ENCODE peak calls at places on chromosomes 4 and X, in four cellular contexts. C is GM12865, Y is breast epithelium, S is body of pancreas. J is an unnamed sample.

GRCh38 chrX:31483336-31483735 is 411.5 kb upstream of the FTHL17 start:
- DNase-seq in C (no peak), Y (no peak), S (no peak), J (peak; percentile 90)

GRCh38 chr4:184348311-184349233 is 125.8 kb downstream of the IRF2 start:
- DNase-seq in C (no peak), Y (no peak), S (peak; percentile 93), J (peak; percentile 86)

GRCh38 chr4:6568689-6569332 is 6.2 kb upstream of the MAN2B2 start:
- DNase-seq in C (no peak), Y (no peak), S (no peak), J (peak; percentile 48)

GRCh38 chr4:47531241-47531953 is 46.3 kb downstream of the ATP10D start:
- DNase-seq in C (peak; percentile 90), Y (no peak), S (no peak), J (peak; percentile 88)

GRCh38 chr4:141425124-141425523 is 204.4 kb downstream of the ZNF330 start:
- DNase-seq in C (no peak), Y (no peak), S (no peak), J (peak; percentile 72)

GRCh38 chrX:75273483-75273882 is 402 bp upstream of the UPRT start:
- DNase-seq in C (no peak), Y (no peak), S (peak; percentile 3), J (peak; percentile 20)

GRCh38 chrX:15336023-15336413 is 695 bp upstream of the PIGA start:
- DNase-seq in C (peak; percentile 18), Y (no peak), S (peak; percentile 42), J (peak; percentile 80)

GRCh38 chr4:24842356-24842755 is 47.0 kb downstream of the SOD3 start:
- DNase-seq in C (no peak), Y (no peak), S (no peak), J (no peak)

GRCh38 chr4:169293343-169294176 is 22.8 kb upstream of the SH3RF1 start:
- DNase-seq in C (peak; percentile 88), Y (no peak), S (peak; percentile 36), J (no peak)

GRCh38 chr4:125639182-125639621 is 324.4 kb downstream of the FAT4 start:
- DNase-seq in C (no peak), Y (no peak), S (no peak), J (no peak)

GRCh38 chr4:102338405-102338804 is 6.9 kb downstream of the SLC39A8 start:
- DNase-seq in C (no peak), Y (no peak), S (no peak), J (no peak)

GRCh38 chr4:186942745-186943606 is 219.3 kb upstream of the FAT1 start:
- DNase-seq in C (no peak), Y (no peak), S (peak; percentile 42), J (peak; percentile 62)

GRCh38 chrX:109299091-109299490 is 182.8 kb downstream of the GUCY2F start:
- DNase-seq in C (no peak), Y (no peak), S (no peak), J (no peak)

GRCh38 chr4:27692098-27692679 is 831.5 kb downstream of the STIM2 start:
- DNase-seq in C (peak; percentile 67), Y (no peak), S (peak; percentile 13), J (peak; percentile 49)

GRCh38 chr4:4488405-4489404 is 53.1 kb downstream of the STX18 start:
- DNase-seq in C (peak; percentile 90), Y (peak; percentile 58), S (peak; percentile 69), J (peak; percentile 90)

GRCh38 chrX:31181377-31182038 is 109.7 kb upstream of the FTHL17 start:
- DNase-seq in C (no peak), Y (no peak), S (no peak), J (no peak)

GRCh38 chr4:154119317-154119716 is 330.4 kb upstream of the SFRP2 start:
- DNase-seq in C (peak; percentile 29), Y (no peak), S (no peak), J (no peak)
- TF ChIP-seq CTCF in C (peak; percentile 48), Y (no peak), S (no peak), J (no peak)

GRCh38 chr4:98688416-98689290 is 30.2 kb upstream of the TSPAN5 start:
- DNase-seq in C (no peak), Y (no peak), S (no peak), J (peak; percentile 46)
- H3K4me3 ChIP-seq in C (no peak overlapping the region), Y (no peak overlapping the region), S (no peak overlapping the region), J (no peak overlapping the region)

GRCh38 chrX:107541244-107541643 is 87.1 kb upstream of the PRPS1 start:
- DNase-seq in C (peak; percentile 1), Y (no peak), S (no peak), J (no peak)

GRCh38 chrX:107542500-107542899 is 85.8 kb upstream of the PRPS1 start:
- DNase-seq in C (peak; percentile 8), Y (no peak), S (peak; percentile 9), J (peak; percentile 14)

GRCh38 chrX:107537815-107538214 is 88.4 kb downstream of the FRMPD3 start:
- DNase-seq in C (peak; percentile 58), Y (no peak), S (peak; percentile 52), J (peak; percentile 61)
- TF ChIP-seq CTCF in C (peak; percentile 46), Y (no peak), S (peak; percentile 32), J (peak; percentile 57)

DNA sequence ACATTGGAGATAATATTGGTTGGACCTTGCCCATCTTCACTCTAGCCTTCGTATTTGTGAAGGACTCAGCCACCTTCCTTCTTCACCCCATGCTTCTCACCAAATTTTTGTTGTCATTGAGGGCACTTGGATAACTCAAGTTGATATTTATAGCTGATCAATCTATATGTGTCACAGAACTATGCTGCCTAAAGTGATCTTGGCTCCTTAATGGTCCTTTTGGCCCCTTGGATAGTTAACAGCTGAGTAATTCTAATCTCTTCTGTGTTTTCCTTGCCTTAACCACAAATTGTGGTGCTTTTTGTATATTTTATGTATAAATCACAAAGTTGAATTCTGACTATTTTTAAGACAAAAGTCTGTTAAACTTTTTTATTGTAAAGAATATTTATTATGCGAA is 6.6 kb downstream of the SPRY1 start:
- DNase-seq in C (no peak), Y (no peak), S (no peak), J (no peak)
- H3K4me3 ChIP-seq in C (no peak overlapping the region), Y (peak overlapping the region; percentile 82), S (no peak overlapping the region), J (peak overlapping the region; percentile 69)

GRCh38 chr4:54107951-54108740 is 8.2 kb downstream of the GSX2 start:
- DNase-seq in C (no peak), Y (no peak), S (no peak), J (no peak)
- TF ChIP-seq CTCF in C (no peak), Y (no peak), S (no peak), J (no peak)

DNA sequence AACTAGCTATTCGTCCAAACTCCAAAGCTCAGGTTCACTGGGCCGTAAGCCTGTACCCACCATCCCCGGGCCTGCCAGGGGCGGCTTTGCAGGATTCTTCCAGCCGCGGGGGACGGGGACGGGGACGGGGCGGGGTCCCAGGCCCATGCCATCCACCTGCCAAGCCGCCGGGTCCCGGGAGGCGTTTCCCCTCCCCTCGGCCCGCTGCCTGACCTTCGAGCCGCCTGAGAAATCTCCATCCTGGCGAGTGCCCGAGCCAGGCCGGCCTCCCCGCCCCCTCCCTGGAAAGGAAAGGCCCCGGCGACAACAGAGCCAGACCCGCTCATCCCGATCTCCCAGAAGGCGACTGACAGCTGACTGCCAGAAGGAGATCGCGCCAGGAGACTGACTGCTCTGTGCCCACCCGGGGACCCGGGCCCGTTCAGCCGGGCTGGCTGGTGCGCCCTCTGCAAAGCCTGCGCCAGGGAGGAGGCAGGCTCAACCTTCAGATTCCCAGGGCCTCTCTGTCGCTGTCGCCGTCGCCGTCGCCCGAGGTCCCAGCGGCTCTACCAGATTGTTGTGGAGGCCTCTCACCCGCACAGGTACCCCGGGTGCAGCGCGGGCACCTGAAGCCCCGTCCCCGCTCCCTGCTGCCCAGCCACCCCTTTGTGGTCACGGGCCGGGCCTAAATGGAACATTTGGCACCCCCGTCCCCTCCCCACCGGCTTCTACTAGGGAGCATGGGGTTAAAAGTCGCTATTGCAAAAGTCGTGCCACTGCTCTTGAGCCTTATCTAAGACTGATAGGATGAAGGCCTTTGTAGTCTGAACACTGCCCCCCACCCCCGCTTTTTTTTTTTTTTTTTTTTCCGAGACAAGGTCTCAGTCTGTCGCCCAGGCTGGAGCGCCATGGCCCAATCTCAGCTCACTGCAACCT is at the start of gene RGN:
- DNase-seq in C (no peak), Y (no peak), S (peak; percentile 57), J (no peak)
- H3K4me3 ChIP-seq in C (no peak within 1 kb of the TSS), Y (peak within 1 kb of the TSS; percentile 44), S (peak within 1 kb of the TSS; percentile 25), J (peak within 1 kb of the TSS; percentile 27)

DNA sequence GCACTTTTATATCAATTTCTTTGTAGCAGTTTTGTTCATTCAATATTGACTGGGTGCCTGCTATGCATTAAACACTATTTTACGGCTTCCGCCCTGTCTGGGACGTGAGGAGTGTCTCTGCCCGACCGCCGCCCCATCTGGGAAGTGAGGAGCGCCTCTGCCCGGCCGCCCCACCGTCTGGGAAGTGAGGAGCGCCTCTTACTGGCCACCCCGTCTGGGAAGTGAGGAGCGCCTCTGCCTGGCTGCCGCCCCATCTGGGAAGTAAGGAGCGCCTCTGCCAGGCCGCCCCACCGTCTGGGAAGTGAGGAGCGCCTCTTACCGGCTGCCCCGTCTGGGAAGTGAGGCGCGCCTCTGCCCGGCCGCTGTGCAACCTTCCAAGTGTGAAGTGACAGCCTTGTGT is 68.1 kb downstream of the RPS3A start:
- DNase-seq in C (no peak), Y (no peak), S (no peak), J (no peak)
- TF ChIP-seq CTCF in C (no peak), Y (no peak), S (no peak), J (no peak)

GRCh38 chr4:17545374-17546140 is 30.6 kb downstream of the CLRN2 start:
- DNase-seq in C (no peak), Y (no peak), S (no peak), J (no peak)
- H3K4me3 ChIP-seq in C (no peak overlapping the region), Y (no peak overlapping the region), S (no peak overlapping the region), J (no peak overlapping the region)

DNA sequence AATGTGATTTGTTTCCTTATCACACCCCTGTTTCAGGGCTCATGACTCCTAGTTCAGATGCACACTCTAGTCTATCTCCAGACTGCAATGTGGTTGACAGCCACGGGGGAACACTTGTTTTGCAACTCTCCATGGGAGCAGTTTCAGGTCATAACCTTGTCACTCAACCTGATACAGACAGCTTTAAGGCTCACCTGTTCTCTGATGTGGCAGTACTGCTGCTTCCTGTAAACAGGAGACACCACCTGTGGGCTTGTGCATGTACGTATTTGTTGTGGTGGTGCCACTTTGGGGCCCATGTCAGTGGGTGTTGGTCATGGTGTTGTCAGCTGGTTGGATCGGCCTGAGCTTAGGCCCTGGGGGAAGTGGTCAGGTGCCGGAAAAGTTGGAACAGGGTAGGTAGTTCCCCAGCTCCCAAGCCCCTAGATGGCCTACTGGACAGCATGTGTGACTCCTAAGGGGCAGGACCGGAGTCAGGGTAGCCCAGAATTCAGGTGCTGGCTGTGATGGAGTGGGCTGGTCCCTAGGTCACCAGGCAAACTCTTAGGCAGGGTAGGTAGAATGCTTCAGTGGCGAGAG is 46.2 kb downstream of the FAM9B start:
- DNase-seq in C (peak; percentile 0), Y (no peak), S (no peak), J (no peak)
- TF ChIP-seq CTCF in C (no peak), Y (no peak), S (no peak), J (no peak)

J was measured in fibroblast of pulmonary artery.